ENCODE peak calls at places on chromosomes 12 and 14, in eight cellular contexts. One of them, this sample, is unnamed.

GRCh38 chr14:103696466-103697071 is 18.7 kb downstream of the XRCC3 start:
- DNase-seq in AG09309: no peak
- DNase-seq in RWPE1: no peak
- DNase-seq in uterus: peak
- DNase-seq in activated CD4-positive, alpha-beta memory T cell treated with anti-CD3 and anti-CD28 coated beads for 36 hours: no peak
- DNase-seq in stimulated activated CD4-positive, alpha-beta T cell treated with anti-CD3 and anti-CD28 coated beads, Interleukin-15, amount 100 ng/mL, for 1 hour: no peak
- DNase-seq in fibroblast of mammary gland: peak
- DNase-seq in effector CD4-positive, alpha-beta T cell: no peak
- DNase-seq in this sample: no peak

GRCh38 chr12:15721716-15722115 is 67.5 kb downstream of the EPS8 start:
- DNase-seq in fibroblast of mammary gland: peak
- DNase-seq in effector CD4-positive, alpha-beta T cell: no peak
- DNase-seq in activated CD4-positive, alpha-beta memory T cell treated with anti-CD3 and anti-CD28 coated beads for 36 hours: no peak
- DNase-seq in AG09309: no peak
- DNase-seq in stimulated activated CD4-positive, alpha-beta T cell treated with anti-CD3 and anti-CD28 coated beads, Interleukin-15, amount 100 ng/mL, for 1 hour: no peak
- DNase-seq in uterus: no peak
- DNase-seq in RWPE1: no peak
- DNase-seq in this sample: no peak

GRCh38 chr12:118448341-118448740 is 72.0 kb downstream of the SUDS3 start:
- DNase-seq in uterus: no peak
- DNase-seq in fibroblast of mammary gland: no peak
- DNase-seq in activated CD4-positive, alpha-beta memory T cell treated with anti-CD3 and anti-CD28 coated beads for 36 hours: no peak
- DNase-seq in effector CD4-positive, alpha-beta T cell: no peak
- DNase-seq in RWPE1: no peak
- DNase-seq in AG09309: no peak
- DNase-seq in stimulated activated CD4-positive, alpha-beta T cell treated with anti-CD3 and anti-CD28 coated beads, Interleukin-15, amount 100 ng/mL, for 1 hour: no peak
- DNase-seq in this sample: no peak

GRCh38 chr12:109735825-109736551 is 22.4 kb downstream of the FAM222A start:
- DNase-seq in RWPE1: no peak
- DNase-seq in fibroblast of mammary gland: no peak
- DNase-seq in effector CD4-positive, alpha-beta T cell: no peak
- DNase-seq in activated CD4-positive, alpha-beta memory T cell treated with anti-CD3 and anti-CD28 coated beads for 36 hours: no peak
- DNase-seq in AG09309: no peak
- DNase-seq in stimulated activated CD4-positive, alpha-beta T cell treated with anti-CD3 and anti-CD28 coated beads, Interleukin-15, amount 100 ng/mL, for 1 hour: no peak
- DNase-seq in uterus: no peak
- DNase-seq in this sample: no peak

GRCh38 chr12:46214668-46215429 is 54.0 kb downstream of the SLC38A1 start:
- DNase-seq in RWPE1: no peak
- DNase-seq in effector CD4-positive, alpha-beta T cell: peak
- DNase-seq in fibroblast of mammary gland: no peak
- DNase-seq in uterus: no peak
- DNase-seq in stimulated activated CD4-positive, alpha-beta T cell treated with anti-CD3 and anti-CD28 coated beads, Interleukin-15, amount 100 ng/mL, for 1 hour: peak
- DNase-seq in AG09309: no peak
- DNase-seq in activated CD4-positive, alpha-beta memory T cell treated with anti-CD3 and anti-CD28 coated beads for 36 hours: peak
- DNase-seq in this sample: peak

GRCh38 chr12:23950011-23950774 is 723 bp upstream of the SOX5 start:
- DNase-seq in activated CD4-positive, alpha-beta memory T cell treated with anti-CD3 and anti-CD28 coated beads for 36 hours: no peak
- DNase-seq in uterus: no peak
- DNase-seq in fibroblast of mammary gland: peak
- DNase-seq in stimulated activated CD4-positive, alpha-beta T cell treated with anti-CD3 and anti-CD28 coated beads, Interleukin-15, amount 100 ng/mL, for 1 hour: no peak
- DNase-seq in AG09309: no peak
- DNase-seq in RWPE1: no peak
- DNase-seq in effector CD4-positive, alpha-beta T cell: no peak
- DNase-seq in this sample: no peak

GRCh38 chr12:55659486-55660385 is 23.0 kb downstream of the OR10P1 start:
- DNase-seq in uterus: no peak
- DNase-seq in fibroblast of mammary gland: peak
- DNase-seq in stimulated activated CD4-positive, alpha-beta T cell treated with anti-CD3 and anti-CD28 coated beads, Interleukin-15, amount 100 ng/mL, for 1 hour: no peak
- DNase-seq in AG09309: peak
- DNase-seq in RWPE1: no peak
- DNase-seq in effector CD4-positive, alpha-beta T cell: no peak
- DNase-seq in activated CD4-positive, alpha-beta memory T cell treated with anti-CD3 and anti-CD28 coated beads for 36 hours: peak
- DNase-seq in this sample: peak

GRCh38 chr12:93714382-93714781 is 37.2 kb downstream of the CRADD start:
- DNase-seq in stimulated activated CD4-positive, alpha-beta T cell treated with anti-CD3 and anti-CD28 coated beads, Interleukin-15, amount 100 ng/mL, for 1 hour: no peak
- DNase-seq in uterus: peak
- DNase-seq in activated CD4-positive, alpha-beta memory T cell treated with anti-CD3 and anti-CD28 coated beads for 36 hours: no peak
- DNase-seq in AG09309: no peak
- DNase-seq in RWPE1: no peak
- DNase-seq in fibroblast of mammary gland: peak
- DNase-seq in effector CD4-positive, alpha-beta T cell: no peak
- DNase-seq in this sample: no peak

GRCh38 chr12:94831081-94831747 is 172.3 kb downstream of the NDUFA12 start:
- DNase-seq in fibroblast of mammary gland: no peak
- DNase-seq in uterus: no peak
- DNase-seq in stimulated activated CD4-positive, alpha-beta T cell treated with anti-CD3 and anti-CD28 coated beads, Interleukin-15, amount 100 ng/mL, for 1 hour: no peak
- DNase-seq in effector CD4-positive, alpha-beta T cell: no peak
- DNase-seq in RWPE1: no peak
- DNase-seq in activated CD4-positive, alpha-beta memory T cell treated with anti-CD3 and anti-CD28 coated beads for 36 hours: peak
- DNase-seq in AG09309: no peak
- DNase-seq in this sample: peak

GRCh38 chr12:129372876-129373275 is 519.6 kb downstream of the GLT1D1 start:
- DNase-seq in stimulated activated CD4-positive, alpha-beta T cell treated with anti-CD3 and anti-CD28 coated beads, Interleukin-15, amount 100 ng/mL, for 1 hour: no peak
- DNase-seq in fibroblast of mammary gland: no peak
- DNase-seq in RWPE1: no peak
- DNase-seq in AG09309: no peak
- DNase-seq in uterus: no peak
- DNase-seq in effector CD4-positive, alpha-beta T cell: no peak
- DNase-seq in activated CD4-positive, alpha-beta memory T cell treated with anti-CD3 and anti-CD28 coated beads for 36 hours: no peak
- DNase-seq in this sample: no peak

GRCh38 chr14:21350539-21350938 is 33.3 kb downstream of the SUPT16H start:
- DNase-seq in RWPE1: no peak
- DNase-seq in AG09309: no peak
- DNase-seq in stimulated activated CD4-positive, alpha-beta T cell treated with anti-CD3 and anti-CD28 coated beads, Interleukin-15, amount 100 ng/mL, for 1 hour: no peak
- DNase-seq in effector CD4-positive, alpha-beta T cell: no peak
- DNase-seq in activated CD4-positive, alpha-beta memory T cell treated with anti-CD3 and anti-CD28 coated beads for 36 hours: no peak
- DNase-seq in fibroblast of mammary gland: no peak
- DNase-seq in uterus: no peak
- DNase-seq in this sample: no peak

GRCh38 chr12:54526800-54527630 is 22.4 kb upstream of the PDE1B start:
- DNase-seq in stimulated activated CD4-positive, alpha-beta T cell treated with anti-CD3 and anti-CD28 coated beads, Interleukin-15, amount 100 ng/mL, for 1 hour: no peak
- DNase-seq in uterus: peak
- DNase-seq in fibroblast of mammary gland: peak
- DNase-seq in AG09309: no peak
- DNase-seq in activated CD4-positive, alpha-beta memory T cell treated with anti-CD3 and anti-CD28 coated beads for 36 hours: peak
- DNase-seq in RWPE1: peak
- DNase-seq in effector CD4-positive, alpha-beta T cell: peak
- DNase-seq in this sample: peak

GRCh38 chr14:65588426-65589140 is 176.1 kb downstream of the FUT8 start:
- DNase-seq in AG09309: no peak
- DNase-seq in fibroblast of mammary gland: peak
- DNase-seq in RWPE1: no peak
- DNase-seq in stimulated activated CD4-positive, alpha-beta T cell treated with anti-CD3 and anti-CD28 coated beads, Interleukin-15, amount 100 ng/mL, for 1 hour: no peak
- DNase-seq in activated CD4-positive, alpha-beta memory T cell treated with anti-CD3 and anti-CD28 coated beads for 36 hours: no peak
- DNase-seq in uterus: no peak
- DNase-seq in effector CD4-positive, alpha-beta T cell: no peak
- DNase-seq in this sample: no peak

GRCh38 chr14:53306926-53307325 is 153.8 kb upstream of the DDHD1 start:
- DNase-seq in fibroblast of mammary gland: peak
- DNase-seq in effector CD4-positive, alpha-beta T cell: no peak
- DNase-seq in RWPE1: no peak
- DNase-seq in stimulated activated CD4-positive, alpha-beta T cell treated with anti-CD3 and anti-CD28 coated beads, Interleukin-15, amount 100 ng/mL, for 1 hour: no peak
- DNase-seq in AG09309: no peak
- DNase-seq in activated CD4-positive, alpha-beta memory T cell treated with anti-CD3 and anti-CD28 coated beads for 36 hours: no peak
- DNase-seq in uterus: peak
- DNase-seq in this sample: no peak

GRCh38 chr12:26233620-26234019 is 38.2 kb downstream of the SSPN start:
- DNase-seq in stimulated activated CD4-positive, alpha-beta T cell treated with anti-CD3 and anti-CD28 coated beads, Interleukin-15, amount 100 ng/mL, for 1 hour: no peak
- DNase-seq in RWPE1: no peak
- DNase-seq in AG09309: peak
- DNase-seq in effector CD4-positive, alpha-beta T cell: no peak
- DNase-seq in activated CD4-positive, alpha-beta memory T cell treated with anti-CD3 and anti-CD28 coated beads for 36 hours: no peak
- DNase-seq in uterus: no peak
- DNase-seq in fibroblast of mammary gland: peak
- DNase-seq in this sample: no peak

GRCh38 chr14:92619671-92620437 is 106.3 kb downstream of the RIN3 start:
- DNase-seq in activated CD4-positive, alpha-beta memory T cell treated with anti-CD3 and anti-CD28 coated beads for 36 hours: no peak
- DNase-seq in fibroblast of mammary gland: peak
- DNase-seq in uterus: no peak
- DNase-seq in stimulated activated CD4-positive, alpha-beta T cell treated with anti-CD3 and anti-CD28 coated beads, Interleukin-15, amount 100 ng/mL, for 1 hour: no peak
- DNase-seq in AG09309: no peak
- DNase-seq in RWPE1: no peak
- DNase-seq in effector CD4-positive, alpha-beta T cell: no peak
- DNase-seq in this sample: no peak

GRCh38 chr12:63068857-63069442 is 82.1 kb downstream of the AVPR1A start:
- DNase-seq in stimulated activated CD4-positive, alpha-beta T cell treated with anti-CD3 and anti-CD28 coated beads, Interleukin-15, amount 100 ng/mL, for 1 hour: no peak
- DNase-seq in RWPE1: peak
- DNase-seq in fibroblast of mammary gland: peak
- DNase-seq in effector CD4-positive, alpha-beta T cell: no peak
- DNase-seq in activated CD4-positive, alpha-beta memory T cell treated with anti-CD3 and anti-CD28 coated beads for 36 hours: no peak
- DNase-seq in AG09309: peak
- DNase-seq in uterus: no peak
- DNase-seq in this sample: no peak

GRCh38 chr14:103518416-103519042 is 4.1 kb downstream of the CKB start:
- DNase-seq in fibroblast of mammary gland: peak
- DNase-seq in RWPE1: peak
- DNase-seq in uterus: peak
- DNase-seq in effector CD4-positive, alpha-beta T cell: peak
- DNase-seq in activated CD4-positive, alpha-beta memory T cell treated with anti-CD3 and anti-CD28 coated beads for 36 hours: peak
- DNase-seq in stimulated activated CD4-positive, alpha-beta T cell treated with anti-CD3 and anti-CD28 coated beads, Interleukin-15, amount 100 ng/mL, for 1 hour: peak
- DNase-seq in AG09309: no peak
- DNase-seq in this sample: peak

GRCh38 chr12:7837366-7837765 is 35.3 kb downstream of the SLC2A14 start:
- DNase-seq in activated CD4-positive, alpha-beta memory T cell treated with anti-CD3 and anti-CD28 coated beads for 36 hours: no peak
- DNase-seq in RWPE1: no peak
- DNase-seq in AG09309: no peak
- DNase-seq in fibroblast of mammary gland: peak
- DNase-seq in stimulated activated CD4-positive, alpha-beta T cell treated with anti-CD3 and anti-CD28 coated beads, Interleukin-15, amount 100 ng/mL, for 1 hour: no peak
- DNase-seq in effector CD4-positive, alpha-beta T cell: no peak
- DNase-seq in uterus: no peak
- DNase-seq in this sample: no peak

GRCh38 chr12:122895757-122896636 is at the start of gene VPS37B:
- DNase-seq in uterus: peak
- DNase-seq in stimulated activated CD4-positive, alpha-beta T cell treated with anti-CD3 and anti-CD28 coated beads, Interleukin-15, amount 100 ng/mL, for 1 hour: peak
- DNase-seq in RWPE1: peak
- DNase-seq in AG09309: peak
- DNase-seq in activated CD4-positive, alpha-beta memory T cell treated with anti-CD3 and anti-CD28 coated beads for 36 hours: peak
- DNase-seq in effector CD4-positive, alpha-beta T cell: peak
- DNase-seq in fibroblast of mammary gland: peak
- DNase-seq in this sample: peak

GRCh38 chr12:49635036-49635435 is 11.7 kb downstream of the PRPF40B start:
- DNase-seq in activated CD4-positive, alpha-beta memory T cell treated with anti-CD3 and anti-CD28 coated beads for 36 hours: no peak
- DNase-seq in uterus: no peak
- DNase-seq in AG09309: no peak
- DNase-seq in stimulated activated CD4-positive, alpha-beta T cell treated with anti-CD3 and anti-CD28 coated beads, Interleukin-15, amount 100 ng/mL, for 1 hour: no peak
- DNase-seq in fibroblast of mammary gland: no peak
- DNase-seq in RWPE1: no peak
- DNase-seq in effector CD4-positive, alpha-beta T cell: no peak
- DNase-seq in this sample: no peak

GRCh38 chr14:54529811-54530210 is 20.1 kb downstream of the CGRRF1 start:
- DNase-seq in RWPE1: no peak
- DNase-seq in stimulated activated CD4-positive, alpha-beta T cell treated with anti-CD3 and anti-CD28 coated beads, Interleukin-15, amount 100 ng/mL, for 1 hour: no peak
- DNase-seq in effector CD4-positive, alpha-beta T cell: no peak
- DNase-seq in activated CD4-positive, alpha-beta memory T cell treated with anti-CD3 and anti-CD28 coated beads for 36 hours: no peak
- DNase-seq in fibroblast of mammary gland: peak
- DNase-seq in uterus: no peak
- DNase-seq in AG09309: peak
- DNase-seq in this sample: no peak

GRCh38 chr14:99578541-99579044 is 25.4 kb downstream of the CCDC85C start:
- DNase-seq in uterus: peak
- DNase-seq in RWPE1: no peak
- DNase-seq in AG09309: no peak
- DNase-seq in fibroblast of mammary gland: no peak
- DNase-seq in stimulated activated CD4-positive, alpha-beta T cell treated with anti-CD3 and anti-CD28 coated beads, Interleukin-15, amount 100 ng/mL, for 1 hour: no peak
- DNase-seq in effector CD4-positive, alpha-beta T cell: no peak
- DNase-seq in activated CD4-positive, alpha-beta memory T cell treated with anti-CD3 and anti-CD28 coated beads for 36 hours: no peak
- DNase-seq in this sample: no peak

GRCh38 chr14:52937869-52938268 is 13.0 kb downstream of the FERMT2 start:
- DNase-seq in stimulated activated CD4-positive, alpha-beta T cell treated with anti-CD3 and anti-CD28 coated beads, Interleukin-15, amount 100 ng/mL, for 1 hour: no peak
- DNase-seq in effector CD4-positive, alpha-beta T cell: no peak
- DNase-seq in activated CD4-positive, alpha-beta memory T cell treated with anti-CD3 and anti-CD28 coated beads for 36 hours: no peak
- DNase-seq in AG09309: no peak
- DNase-seq in fibroblast of mammary gland: no peak
- DNase-seq in uterus: no peak
- DNase-seq in RWPE1: no peak
- DNase-seq in this sample: no peak

GRCh38 chr12:116955382-116956021 is 44.8 kb downstream of the FBXW8 start:
- DNase-seq in stimulated activated CD4-positive, alpha-beta T cell treated with anti-CD3 and anti-CD28 coated beads, Interleukin-15, amount 100 ng/mL, for 1 hour: no peak
- DNase-seq in effector CD4-positive, alpha-beta T cell: peak
- DNase-seq in fibroblast of mammary gland: peak
- DNase-seq in activated CD4-positive, alpha-beta memory T cell treated with anti-CD3 and anti-CD28 coated beads for 36 hours: peak
- DNase-seq in AG09309: no peak
- DNase-seq in uterus: no peak
- DNase-seq in RWPE1: peak
- DNase-seq in this sample: no peak

GRCh38 chr14:94636744-94637412 is 24.7 kb downstream of the SERPINA3 start:
- DNase-seq in fibroblast of mammary gland: peak
- DNase-seq in effector CD4-positive, alpha-beta T cell: no peak
- DNase-seq in RWPE1: no peak
- DNase-seq in uterus: no peak
- DNase-seq in AG09309: no peak
- DNase-seq in activated CD4-positive, alpha-beta memory T cell treated with anti-CD3 and anti-CD28 coated beads for 36 hours: no peak
- DNase-seq in stimulated activated CD4-positive, alpha-beta T cell treated with anti-CD3 and anti-CD28 coated beads, Interleukin-15, amount 100 ng/mL, for 1 hour: no peak
- DNase-seq in this sample: no peak

GRCh38 chr12:128578045-128578444 is 245.7 kb downstream of the SLC15A4 start:
- DNase-seq in fibroblast of mammary gland: no peak
- DNase-seq in AG09309: no peak
- DNase-seq in RWPE1: no peak
- DNase-seq in stimulated activated CD4-positive, alpha-beta T cell treated with anti-CD3 and anti-CD28 coated beads, Interleukin-15, amount 100 ng/mL, for 1 hour: no peak
- DNase-seq in effector CD4-positive, alpha-beta T cell: no peak
- DNase-seq in activated CD4-positive, alpha-beta memory T cell treated with anti-CD3 and anti-CD28 coated beads for 36 hours: no peak
- DNase-seq in uterus: no peak
- DNase-seq in this sample: no peak

GRCh38 chr12:90585640-90586304 is 369.2 kb downstream of the CCER1 start:
- DNase-seq in stimulated activated CD4-positive, alpha-beta T cell treated with anti-CD3 and anti-CD28 coated beads, Interleukin-15, amount 100 ng/mL, for 1 hour: no peak
- DNase-seq in RWPE1: no peak
- DNase-seq in effector CD4-positive, alpha-beta T cell: no peak
- DNase-seq in activated CD4-positive, alpha-beta memory T cell treated with anti-CD3 and anti-CD28 coated beads for 36 hours: no peak
- DNase-seq in fibroblast of mammary gland: no peak
- DNase-seq in uterus: no peak
- DNase-seq in AG09309: no peak
- DNase-seq in this sample: no peak

GRCh38 chr12:111180830-111181726 is 187.8 kb downstream of the PHETA1 start:
- DNase-seq in stimulated activated CD4-positive, alpha-beta T cell treated with anti-CD3 and anti-CD28 coated beads, Interleukin-15, amount 100 ng/mL, for 1 hour: no peak
- DNase-seq in fibroblast of mammary gland: peak
- DNase-seq in effector CD4-positive, alpha-beta T cell: no peak
- DNase-seq in activated CD4-positive, alpha-beta memory T cell treated with anti-CD3 and anti-CD28 coated beads for 36 hours: no peak
- DNase-seq in uterus: peak
- DNase-seq in RWPE1: no peak
- DNase-seq in AG09309: peak
- DNase-seq in this sample: no peak

GRCh38 chr14:68935761-68936209 is 43.3 kb downstream of the ACTN1 start:
- DNase-seq in activated CD4-positive, alpha-beta memory T cell treated with anti-CD3 and anti-CD28 coated beads for 36 hours: no peak
- DNase-seq in uterus: no peak
- DNase-seq in effector CD4-positive, alpha-beta T cell: no peak
- DNase-seq in stimulated activated CD4-positive, alpha-beta T cell treated with anti-CD3 and anti-CD28 coated beads, Interleukin-15, amount 100 ng/mL, for 1 hour: no peak
- DNase-seq in fibroblast of mammary gland: peak
- DNase-seq in AG09309: no peak
- DNase-seq in RWPE1: no peak
- DNase-seq in this sample: no peak

GRCh38 chr14:103123634-103124500 is 606 bp downstream of the TNFAIP2 start:
- DNase-seq in RWPE1: no peak
- DNase-seq in uterus: peak
- DNase-seq in AG09309: no peak
- DNase-seq in activated CD4-positive, alpha-beta memory T cell treated with anti-CD3 and anti-CD28 coated beads for 36 hours: no peak
- DNase-seq in stimulated activated CD4-positive, alpha-beta T cell treated with anti-CD3 and anti-CD28 coated beads, Interleukin-15, amount 100 ng/mL, for 1 hour: no peak
- DNase-seq in fibroblast of mammary gland: peak
- DNase-seq in effector CD4-positive, alpha-beta T cell: no peak
- DNase-seq in this sample: no peak